ENCODE peak calls at places on chromosome 17, in ten cellular contexts. One of them, this sample, is unnamed. For H3K27me3, the result is how much of the 10 kb centered on the place peaks cover.

GRCh38 chr17:73192894-73193701 is at the start of gene COG1:
- DNase-seq in H1: no peak
- DNase-seq in ovary: peak
- DNase-seq in esophagus muscularis mucosa: peak
- DNase-seq in HepG2: peak
- DNase-seq in sigmoid colon: peak
- DNase-seq in tibial nerve: peak
- DNase-seq in transverse colon: peak
- DNase-seq in stomach: peak
- DNase-seq in K562: peak
- DNase-seq in this sample: peak

GRCh38 chr17:81031571-81032550 is 3.1 kb upstream of the BAIAP2 start:
- DNase-seq in sigmoid colon: peak
- DNase-seq in esophagus muscularis mucosa: no peak
- DNase-seq in stomach: no peak
- DNase-seq in K562: no peak
- DNase-seq in ovary: no peak
- DNase-seq in HepG2: no peak
- DNase-seq in tibial nerve: no peak
- DNase-seq in transverse colon: no peak
- DNase-seq in H1: no peak
- DNase-seq in this sample: no peak

GRCh38 chr17:79272666-79273219 is 198.1 kb downstream of the ENGASE start:
- DNase-seq in HepG2: peak
- DNase-seq in K562: no peak
- DNase-seq in tibial nerve: no peak
- DNase-seq in esophagus muscularis mucosa: no peak
- DNase-seq in H1: no peak
- DNase-seq in ovary: no peak
- DNase-seq in sigmoid colon: no peak
- DNase-seq in stomach: no peak
- DNase-seq in transverse colon: no peak
- DNase-seq in this sample: no peak

GRCh38 chr17:19546289-19547065 is 12.8 kb downstream of the SLC47A1 start:
- DNase-seq in K562: no peak
- DNase-seq in stomach: peak
- DNase-seq in ovary: no peak
- DNase-seq in HepG2: no peak
- DNase-seq in tibial nerve: no peak
- DNase-seq in sigmoid colon: peak
- DNase-seq in H1: no peak
- DNase-seq in esophagus muscularis mucosa: no peak
- DNase-seq in transverse colon: peak
- DNase-seq in this sample: no peak

GRCh38 chr17:69779378-69780214 is 295.4 kb upstream of the KCNJ16 start:
- DNase-seq in sigmoid colon: no peak
- DNase-seq in stomach: no peak
- DNase-seq in H1: no peak
- DNase-seq in ovary: no peak
- DNase-seq in tibial nerve: no peak
- DNase-seq in esophagus muscularis mucosa: no peak
- DNase-seq in K562: no peak
- DNase-seq in transverse colon: no peak
- DNase-seq in HepG2: no peak
- DNase-seq in this sample: no peak

GRCh38 chr17:14301761-14302401 is 1.0 kb downstream of the HS3ST3B1 start:
- DNase-seq in esophagus muscularis mucosa: no peak
- DNase-seq in tibial nerve: no peak
- DNase-seq in HepG2: no peak
- DNase-seq in K562: no peak
- DNase-seq in stomach: peak
- DNase-seq in sigmoid colon: no peak
- DNase-seq in H1: no peak
- DNase-seq in transverse colon: peak
- DNase-seq in ovary: peak
- DNase-seq in this sample: no peak

GRCh38 chr17:17439971-17440843 is 36.6 kb upstream of the MED9 start:
- DNase-seq in ovary: no peak
- DNase-seq in HepG2: peak
- DNase-seq in sigmoid colon: no peak
- DNase-seq in stomach: peak
- DNase-seq in H1: peak
- DNase-seq in esophagus muscularis mucosa: no peak
- DNase-seq in K562: peak
- DNase-seq in transverse colon: peak
- DNase-seq in tibial nerve: peak
- DNase-seq in this sample: no peak

GRCh38 chr17:32279933-32280716 is 14.5 kb downstream of the RHBDL3 start:
- DNase-seq in tibial nerve: no peak
- DNase-seq in esophagus muscularis mucosa: no peak
- DNase-seq in HepG2: no peak
- DNase-seq in K562: peak
- DNase-seq in stomach: no peak
- DNase-seq in transverse colon: no peak
- DNase-seq in sigmoid colon: no peak
- DNase-seq in ovary: no peak
- DNase-seq in H1: no peak
- DNase-seq in this sample: no peak

GRCh38 chr17:44004077-44004760 is at the start of gene NAGS:
- DNase-seq in stomach: no peak
- DNase-seq in HepG2: peak
- DNase-seq in sigmoid colon: no peak
- DNase-seq in esophagus muscularis mucosa: no peak
- DNase-seq in K562: peak
- DNase-seq in tibial nerve: no peak
- DNase-seq in transverse colon: peak
- DNase-seq in H1: no peak
- DNase-seq in ovary: no peak
- DNase-seq in this sample: no peak

GRCh38 chr17:32792207-32792606 is 84.7 kb downstream of the MYO1D start:
- DNase-seq in HepG2: peak
- DNase-seq in tibial nerve: no peak
- DNase-seq in stomach: no peak
- DNase-seq in K562: no peak
- DNase-seq in esophagus muscularis mucosa: no peak
- DNase-seq in transverse colon: no peak
- DNase-seq in ovary: no peak
- DNase-seq in H1: no peak
- DNase-seq in sigmoid colon: no peak
- DNase-seq in this sample: no peak

GRCh38 chr17:43416998-43417891 is 18.5 kb downstream of the ARL4D start:
- DNase-seq in stomach: peak
- DNase-seq in tibial nerve: no peak
- DNase-seq in H1: no peak
- DNase-seq in sigmoid colon: peak
- DNase-seq in esophagus muscularis mucosa: no peak
- DNase-seq in ovary: peak
- DNase-seq in HepG2: no peak
- DNase-seq in K562: no peak
- DNase-seq in transverse colon: peak
- DNase-seq in this sample: no peak

GRCh38 chr17:33922971-33923370 is 332.1 kb upstream of the CCL2 start:
- DNase-seq in ovary: no peak
- DNase-seq in transverse colon: no peak
- DNase-seq in tibial nerve: no peak
- DNase-seq in H1: no peak
- DNase-seq in esophagus muscularis mucosa: no peak
- DNase-seq in sigmoid colon: no peak
- DNase-seq in stomach: no peak
- DNase-seq in HepG2: no peak
- DNase-seq in K562: no peak
- DNase-seq in this sample: no peak

GRCh38 chr17:43003542-43004172 is 2.9 kb upstream of the IFI35 start:
- DNase-seq in HepG2: peak
- DNase-seq in tibial nerve: no peak
- DNase-seq in ovary: no peak
- DNase-seq in esophagus muscularis mucosa: no peak
- DNase-seq in H1: no peak
- DNase-seq in sigmoid colon: no peak
- DNase-seq in transverse colon: no peak
- DNase-seq in stomach: no peak
- DNase-seq in K562: no peak
- DNase-seq in this sample: no peak

GRCh38 chr17:65345261-65346060 is 208.3 kb downstream of the RGS9 start:
- DNase-seq in K562: no peak
- DNase-seq in transverse colon: no peak
- DNase-seq in sigmoid colon: no peak
- DNase-seq in HepG2: no peak
- DNase-seq in esophagus muscularis mucosa: no peak
- DNase-seq in stomach: no peak
- DNase-seq in ovary: no peak
- DNase-seq in tibial nerve: no peak
- DNase-seq in H1: no peak
- DNase-seq in this sample: no peak

GRCh38 chr17:80942360-80943345 is 49.0 kb upstream of the CHMP6 start:
- DNase-seq in K562: no peak
- DNase-seq in stomach: peak
- DNase-seq in esophagus muscularis mucosa: peak
- DNase-seq in HepG2: no peak
- DNase-seq in transverse colon: peak
- DNase-seq in sigmoid colon: peak
- DNase-seq in H1: no peak
- DNase-seq in ovary: peak
- DNase-seq in tibial nerve: peak
- DNase-seq in this sample: peak

GRCh38 chr17:48505788-48506187 is 25.0 kb downstream of the HOXB1 start:
- DNase-seq in K562: peak
- DNase-seq in ovary: no peak
- DNase-seq in HepG2: peak
- DNase-seq in H1: no peak
- DNase-seq in stomach: no peak
- DNase-seq in esophagus muscularis mucosa: no peak
- DNase-seq in sigmoid colon: no peak
- DNase-seq in tibial nerve: no peak
- DNase-seq in transverse colon: no peak
- DNase-seq in this sample: no peak

DNA sequence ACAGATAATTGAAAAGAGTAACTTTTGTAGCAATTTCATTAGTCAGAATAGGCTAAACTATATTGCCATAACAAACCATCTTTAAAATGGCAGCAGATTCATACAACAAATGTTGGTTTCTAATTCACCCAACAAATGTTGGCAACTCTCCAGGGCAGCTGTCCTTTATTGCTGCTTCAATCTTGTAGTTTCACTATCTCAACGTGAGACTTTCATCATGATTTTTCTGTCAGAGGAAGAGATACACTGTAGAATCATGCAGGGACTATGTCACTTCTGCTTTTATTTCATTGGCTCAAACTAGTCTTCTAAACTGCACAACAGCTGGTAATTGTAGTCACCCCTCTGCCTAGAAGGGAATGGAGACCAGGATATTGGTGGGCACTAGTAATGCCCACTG is 174.2 kb downstream of the TANC2 start:
- DNase-seq in transverse colon: peak
- DNase-seq in sigmoid colon: no peak
- DNase-seq in tibial nerve: peak
- DNase-seq in HepG2: no peak
- DNase-seq in stomach: no peak
- DNase-seq in K562: no peak
- DNase-seq in ovary: no peak
- DNase-seq in H1: no peak
- DNase-seq in esophagus muscularis mucosa: no peak
- DNase-seq in this sample: no peak
- H3K27ac ChIP-seq in transverse colon: no peak
- H3K27ac ChIP-seq in sigmoid colon: no peak
- H3K27ac ChIP-seq in tibial nerve: no peak
- H3K27ac ChIP-seq in HepG2: no peak
- H3K27ac ChIP-seq in stomach: no peak
- H3K27ac ChIP-seq in K562: no peak
- H3K27ac ChIP-seq in ovary: no peak
- H3K27ac ChIP-seq in H1: no peak
- H3K27ac ChIP-seq in esophagus muscularis mucosa: no peak
- H3K27ac ChIP-seq in this sample: no peak

DNA sequence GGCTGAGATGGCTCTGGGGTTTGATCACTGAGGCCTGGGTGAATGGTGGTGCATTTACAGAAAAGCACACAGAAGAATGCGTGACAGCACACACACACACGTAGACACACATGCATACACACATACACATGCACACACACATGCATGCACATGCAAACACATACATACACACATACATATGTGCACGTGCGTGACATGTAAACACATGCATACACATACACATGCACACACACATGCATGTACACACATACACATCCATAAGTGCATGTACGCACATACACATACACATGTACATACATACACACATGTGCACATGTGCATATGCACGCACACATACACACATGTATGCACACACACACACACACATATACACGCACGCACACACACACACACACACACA is 108.4 kb downstream of the AIPL1 start:
- DNase-seq in HepG2: no peak
- DNase-seq in K562: no peak
- DNase-seq in tibial nerve: no peak
- DNase-seq in esophagus muscularis mucosa: no peak
- DNase-seq in H1: no peak
- DNase-seq in sigmoid colon: no peak
- DNase-seq in ovary: no peak
- DNase-seq in stomach: no peak
- DNase-seq in transverse colon: no peak
- DNase-seq in this sample: no peak
- H3K27me3 ChIP-seq in HepG2: under half
- H3K27me3 ChIP-seq in K562: under half
- H3K27me3 ChIP-seq in tibial nerve: under half
- H3K27me3 ChIP-seq in esophagus muscularis mucosa: under half
- H3K27me3 ChIP-seq in H1: under half
- H3K27me3 ChIP-seq in sigmoid colon: under half
- H3K27me3 ChIP-seq in ovary: under half
- H3K27me3 ChIP-seq in stomach: under half
- H3K27me3 ChIP-seq in transverse colon: under half
- H3K27me3 ChIP-seq in this sample: under half

DNA sequence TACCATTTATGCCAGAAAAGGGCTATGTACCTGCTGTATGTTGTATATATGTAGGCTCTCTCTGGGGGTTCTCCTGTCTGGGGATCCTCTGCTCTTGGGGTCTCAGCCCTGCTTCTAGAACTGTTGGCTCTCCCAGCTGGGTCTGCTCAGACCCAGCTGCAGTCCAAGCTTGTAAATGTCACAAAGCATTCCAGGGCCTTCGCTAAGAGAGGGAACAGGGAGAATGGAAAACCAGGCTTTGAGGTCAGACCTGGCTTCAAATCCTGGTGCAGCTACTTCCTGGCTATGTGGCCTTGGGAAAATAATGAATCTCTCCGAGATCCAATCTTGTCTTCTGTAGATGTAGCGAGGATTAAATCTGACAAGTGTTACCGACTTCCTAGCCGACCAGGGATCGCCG is 44.0 kb downstream of the NLRP1 start:
- DNase-seq in ovary: no peak
- DNase-seq in HepG2: no peak
- DNase-seq in sigmoid colon: no peak
- DNase-seq in H1: no peak
- DNase-seq in K562: no peak
- DNase-seq in transverse colon: no peak
- DNase-seq in esophagus muscularis mucosa: no peak
- DNase-seq in stomach: no peak
- DNase-seq in tibial nerve: no peak
- DNase-seq in this sample: no peak
- TF ChIP-seq EP300 in ovary: no peak
- TF ChIP-seq EP300 in HepG2: no peak
- TF ChIP-seq EP300 in sigmoid colon: no peak
- TF ChIP-seq EP300 in H1: no peak
- TF ChIP-seq EP300 in K562: no peak
- TF ChIP-seq EP300 in transverse colon: no peak
- TF ChIP-seq EP300 in esophagus muscularis mucosa: no peak
- TF ChIP-seq EP300 in stomach: no peak
- TF ChIP-seq EP300 in tibial nerve: no peak
- TF ChIP-seq EP300 in this sample: no peak

GRCh38 chr17:57985675-57985974 is 2.4 kb downstream of the VEZF1 start:
- DNase-seq in tibial nerve: no peak
- DNase-seq in stomach: no peak
- DNase-seq in ovary: no peak
- DNase-seq in sigmoid colon: no peak
- DNase-seq in K562: no peak
- DNase-seq in esophagus muscularis mucosa: no peak
- DNase-seq in H1: no peak
- DNase-seq in transverse colon: no peak
- DNase-seq in HepG2: no peak
- DNase-seq in this sample: no peak
- H3K27ac ChIP-seq in tibial nerve: no peak
- H3K27ac ChIP-seq in stomach: peak
- H3K27ac ChIP-seq in ovary: no peak
- H3K27ac ChIP-seq in sigmoid colon: peak
- H3K27ac ChIP-seq in K562: no peak
- H3K27ac ChIP-seq in esophagus muscularis mucosa: peak
- H3K27ac ChIP-seq in H1: no peak
- H3K27ac ChIP-seq in transverse colon: peak
- H3K27ac ChIP-seq in HepG2: peak
- H3K27ac ChIP-seq in this sample: no peak